ENCODE peak calls at places on chromosomes 12 and 14, in seven cellular contexts. D, R, U, B, M, X and O are unnamed samples.

GRCh38 chr14:105075364-105076295 is 10.4 kb upstream of the GPR132 start:
- DNase-seq in R (peak; percentile 74), D (no peak), B (no peak), X (no peak), M (no peak), U (no peak), O (peak; percentile 75)

GRCh38 chr14:85535916-85536834 is 6.2 kb downstream of the FLRT2 start:
- DNase-seq in D (no peak), R (peak; percentile 28), M (no peak), X (peak; percentile 49), U (no peak), B (no peak), O (no peak)

GRCh38 chr12:6181583-6182278 is 18.5 kb upstream of the CD9 start:
- DNase-seq in R (no peak), B (no peak), D (no peak), M (no peak), U (no peak), X (no peak), O (no peak)

GRCh38 chr12:58871557-58871956 is 48.7 kb downstream of the LRIG3 start:
- DNase-seq in B (no peak), M (no peak), X (no peak), D (no peak), U (no peak), R (no peak), O (no peak)

GRCh38 chr12:27901959-27902358 is 70.6 kb downstream of the PTHLH start:
- DNase-seq in X (no peak), U (no peak), M (no peak), R (no peak), B (no peak), D (no peak), O (no peak)

GRCh38 chr12:42477931-42478330 is 111.6 kb downstream of the PRICKLE1 start:
- DNase-seq in B (no peak), D (no peak), M (no peak), R (no peak), X (no peak), U (no peak), O (no peak)

GRCh38 chr14:35895256-35895655 is 69.1 kb downstream of the BRMS1L start:
- DNase-seq in M (no peak), R (no peak), X (no peak), D (no peak), U (no peak), B (no peak), O (no peak)

GRCh38 chr12:96248532-96248931 is 54.4 kb downstream of the ELK3 start:
- DNase-seq in D (no peak), B (no peak), U (no peak), X (no peak), M (no peak), R (no peak), O (no peak)

GRCh38 chr12:946212-946611 is 3.3 kb downstream of the RAD52 start:
- DNase-seq in U (no peak), R (no peak), X (no peak), D (no peak), B (no peak), M (no peak), O (no peak)

GRCh38 chr14:103442288-103442687 is 57.1 kb downstream of the MARK3 start:
- DNase-seq in U (no peak), B (no peak), D (no peak), M (no peak), X (no peak), R (no peak), O (no peak)

GRCh38 chr14:33285902-33286700 is 347.4 kb downstream of the NPAS3 start:
- DNase-seq in D (no peak), X (no peak), R (no peak), U (no peak), B (no peak), M (no peak), O (no peak)

GRCh38 chr14:40847496-40847895 is 759.2 kb upstream of the LRFN5 start:
- DNase-seq in M (no peak), U (no peak), B (no peak), R (no peak), X (no peak), D (no peak), O (no peak)

GRCh38 chr14:34300330-34300729 is 161.7 kb downstream of the SPTSSA start:
- DNase-seq in R (no peak), B (no peak), D (no peak), M (no peak), X (no peak), U (no peak), O (no peak)

GRCh38 chr14:45181329-45181728 is 45.6 kb downstream of the FANCM start:
- DNase-seq in R (no peak), D (no peak), B (no peak), X (no peak), M (no peak), U (no peak), O (no peak)

GRCh38 chr14:89773644-89774316 is 180.8 kb downstream of the EFCAB11 start:
- DNase-seq in D (no peak), X (no peak), B (peak; percentile 60), R (peak; percentile 51), M (peak; percentile 16), U (no peak), O (peak; percentile 84)

GRCh38 chr12:117234441-117234840 is 44.2 kb upstream of the FBXO21 start:
- DNase-seq in B (no peak), R (no peak), D (no peak), X (no peak), U (no peak), M (no peak), O (no peak)

GRCh38 chr12:53591301-53592206 is 34.6 kb downstream of the ATF7 start:
- DNase-seq in B (no peak), R (peak; percentile 20), X (peak; percentile 82), D (no peak), M (no peak), U (no peak), O (no peak)

GRCh38 chr14:58752782-58753181 is 115.0 kb downstream of the DACT1 start:
- DNase-seq in D (no peak), U (no peak), X (peak; percentile 58), M (no peak), R (no peak), B (no peak), O (no peak)

GRCh38 chr14:75711796-75712211 is 50.8 kb downstream of the TTLL5 start:
- DNase-seq in D (no peak), U (peak; percentile 15), X (peak; percentile 94), B (no peak), M (no peak), R (peak; percentile 88), O (no peak)

GRCh38 chr14:104680056-104680805 is 9.2 kb upstream of the INF2 start:
- DNase-seq in U (no peak), X (no peak), M (no peak), B (no peak), D (no peak), R (no peak), O (no peak)

GRCh38 chr12:123444396-123445026 is 8.0 kb upstream of the RILPL2 start:
- DNase-seq in B (no peak), U (no peak), X (no peak), R (no peak), D (no peak), M (no peak), O (no peak)

GRCh38 chr14:99125113-99125512 is 146.9 kb downstream of the BCL11B start:
- DNase-seq in M (no peak), X (no peak), U (no peak), B (no peak), R (no peak), D (no peak), O (peak; percentile 36)

GRCh38 chr14:49467091-49467490 is 119.1 kb downstream of the RPS29 start:
- DNase-seq in D (no peak), X (no peak), U (no peak), M (no peak), B (no peak), R (no peak), O (no peak)

GRCh38 chr12:119208626-119209061 is 29.9 kb downstream of the HSPB8 start:
- DNase-seq in M (no peak), D (no peak), X (peak; percentile 53), B (no peak), R (peak; percentile 57), U (peak; percentile 85), O (no peak)

GRCh38 chr14:74579447-74580274 is 32.4 kb downstream of the LTBP2 start:
- DNase-seq in X (no peak), D (no peak), B (peak; percentile 43), U (no peak), R (no peak), M (no peak), O (no peak)

GRCh38 chr14:73995977-73996378 is 23.1 kb downstream of the ENTPD5 start:
- DNase-seq in D (no peak), X (no peak), U (no peak), R (no peak), B (no peak), M (no peak), O (no peak)

GRCh38 chr12:109018276-109018675 is 2.6 kb downstream of the SVOP start:
- DNase-seq in B (no peak), R (peak; percentile 11), X (no peak), M (no peak), D (no peak), U (no peak), O (no peak)

GRCh38 chr14:33103489-33103888 is 164.8 kb downstream of the NPAS3 start:
- DNase-seq in B (no peak), D (no peak), U (no peak), R (no peak), M (no peak), X (no peak), O (no peak)

GRCh38 chr12:98418357-98419075 is 96.9 kb upstream of the TMPO start:
- DNase-seq in B (no peak), U (no peak), R (peak; percentile 52), M (no peak), D (no peak), X (no peak), O (no peak)

GRCh38 chr14:56659964-56660551 is 80.5 kb downstream of the TMEM260 start:
- DNase-seq in X (peak; percentile 53), B (no peak), R (peak; percentile 62), M (no peak), U (peak; percentile 93), D (peak; percentile 61), O (no peak)

GRCh38 chr12:131723532-131723931 is 12.6 kb downstream of the SFSWAP start:
- DNase-seq in M (no peak), B (no peak), R (peak; percentile 60), D (no peak), X (no peak), U (no peak), O (no peak)

GRCh38 chr14:23054000-23054811 is 3.1 kb downstream of the CDH24 start:
- DNase-seq in B (peak; percentile 22), U (no peak), M (no peak), D (no peak), R (peak; percentile 39), X (no peak), O (peak; percentile 54)

GRCh38 chr14:99729991-99730875 is 46.1 kb downstream of the CYP46A1 start:
- DNase-seq in R (peak; percentile 92), B (peak; percentile 76), D (peak; percentile 93), U (no peak), X (no peak), M (peak; percentile 21), O (peak; percentile 74)

GRCh38 chr12:16112626-16113560 is 164.6 kb downstream of the SLC15A5 start:
- DNase-seq in U (no peak), X (no peak), R (peak; percentile 54), M (no peak), D (peak; percentile 48), B (no peak), O (no peak)

GRCh38 chr14:59483819-59484610 is at the start of the genes JKAMP and L3HYPDH:
- DNase-seq in M (peak; percentile 95), X (peak; percentile 89), B (peak; percentile 99), U (peak; percentile 99), R (peak; percentile 99), D (peak; percentile 96), O (peak; percentile 98)

GRCh38 chr14:92482621-92483319 is 30.8 kb upstream of the RIN3 start:
- DNase-seq in R (no peak), M (no peak), D (no peak), U (no peak), X (no peak), B (no peak), O (peak; percentile 35)

GRCh38 chr12:80241576-80242273 is 142.4 kb downstream of the OTOGL start:
- DNase-seq in U (no peak), M (no peak), B (no peak), X (no peak), D (no peak), R (no peak), O (no peak)